ENCODE peak calls at places on chromosomes 7 and 10, in seven cellular contexts. B is cardiac fibroblast, K is tibial artery, Z is hepatocyte, G is esophagus muscularis mucosa, I is nephron progenitor cell, O is H1. A is an unnamed sample.

GRCh38 chr10:96324447-96324846 is 20.2 kb downstream of the DNTT start:
- DNase-seq in B (no peak), K (no peak), Z (no peak), G (no peak), I (no peak), O (no peak), A (no peak)

GRCh38 chr7:130822642-130823041 is 88.6 kb upstream of the KLF14 start:
- DNase-seq in B (no peak), K (no peak), Z (no peak), G (no peak), I (no peak), O (no peak), A (no peak)

GRCh38 chr7:152866125-152866524 is 106.6 kb downstream of the ACTR3B start:
- DNase-seq in B (no peak), K (no peak), Z (no peak), G (no peak), I (no peak), O (no peak), A (no peak)

GRCh38 chr10:30691601-30692015 is 62.1 kb upstream of the LYZL2 start:
- DNase-seq in B (no peak), K (no peak), Z (no peak), G (no peak), I (no peak), O (no peak), A (no peak)

GRCh38 chr7:156162451-156162850 is 350.2 kb upstream of the SHH start:
- DNase-seq in B (no peak), K (no peak), Z (no peak), G (no peak), I (no peak), O (no peak), A (no peak)

GRCh38 chr7:26398436-26399308 is 107.0 kb downstream of the SNX10 start:
- DNase-seq in B (peak; percentile 37), K (peak; percentile 70), Z (peak; percentile 87), G (no peak), I (peak; percentile 79), O (no peak), A (peak; percentile 78)

GRCh38 chr7:87057210-87057609 is 2.2 kb downstream of the ELAPOR2 start:
- DNase-seq in B (no peak), K (no peak), Z (no peak), G (no peak), I (no peak), O (no peak), A (no peak)

GRCh38 chr10:27865221-27865635 is 119.6 kb upstream of the MKX start:
- DNase-seq in B (no peak), K (no peak), Z (no peak), G (no peak), I (no peak), O (no peak), A (no peak)

GRCh38 chr10:48604408-48605263 is at the start of gene ARHGAP22:
- DNase-seq in B (peak; percentile 43), K (peak; percentile 81), Z (peak; percentile 32), G (peak; percentile 91), I (peak; percentile 64), O (no peak), A (peak; percentile 56)

GRCh38 chr7:22823142-22823497 is 471 bp upstream of the TOMM7 start:
- DNase-seq in B (no peak), K (no peak), Z (no peak), G (no peak), I (no peak), O (no peak), A (no peak)

GRCh38 chr7:32515890-32516550 is 20.7 kb downstream of the AVL9 start:
- DNase-seq in B (no peak), K (no peak), Z (peak; percentile 38), G (no peak), I (no peak), O (no peak), A (no peak)

GRCh38 chr7:32516551-32517082 is 21.3 kb downstream of the AVL9 start:
- DNase-seq in B (peak; percentile 54), K (no peak), Z (peak; percentile 22), G (no peak), I (no peak), O (no peak), A (no peak)

GRCh38 chr7:32518534-32519140 is 23.3 kb downstream of the AVL9 start:
- DNase-seq in B (peak; percentile 29), K (no peak), Z (no peak), G (no peak), I (no peak), O (no peak), A (no peak)

GRCh38 chr7:32522746-32523145 is 27.5 kb downstream of the AVL9 start:
- DNase-seq in B (no peak), K (no peak), Z (no peak), G (peak; percentile 21), I (no peak), O (no peak), A (no peak)

DNA sequence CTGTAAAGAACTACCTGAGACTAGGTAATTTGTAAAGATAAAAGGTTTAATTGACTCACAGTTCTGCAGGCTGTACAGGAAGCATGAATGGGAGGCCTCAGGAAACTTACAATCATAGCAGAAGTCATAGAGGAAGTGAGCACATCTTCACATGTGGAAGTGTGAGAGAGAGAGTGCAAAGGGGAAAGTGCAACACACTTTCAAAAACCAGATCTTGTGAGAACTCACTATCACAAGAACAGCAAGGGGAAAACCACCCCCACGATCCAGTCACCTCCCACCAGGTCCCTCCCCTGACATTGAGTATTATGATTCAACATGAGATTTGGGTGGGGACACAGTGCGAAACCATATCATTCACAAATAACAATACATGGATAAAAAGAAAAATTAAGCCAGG is 24.5 kb downstream of the AVL9 start:
- DNase-seq in B (no peak), K (no peak), Z (no peak), G (no peak), I (no peak), O (no peak), A (no peak)
- TF ChIP-seq CTCF in B (no peak), K (no peak), Z (no peak), G (no peak), I (no peak), O (no peak), A (no peak)

DNA sequence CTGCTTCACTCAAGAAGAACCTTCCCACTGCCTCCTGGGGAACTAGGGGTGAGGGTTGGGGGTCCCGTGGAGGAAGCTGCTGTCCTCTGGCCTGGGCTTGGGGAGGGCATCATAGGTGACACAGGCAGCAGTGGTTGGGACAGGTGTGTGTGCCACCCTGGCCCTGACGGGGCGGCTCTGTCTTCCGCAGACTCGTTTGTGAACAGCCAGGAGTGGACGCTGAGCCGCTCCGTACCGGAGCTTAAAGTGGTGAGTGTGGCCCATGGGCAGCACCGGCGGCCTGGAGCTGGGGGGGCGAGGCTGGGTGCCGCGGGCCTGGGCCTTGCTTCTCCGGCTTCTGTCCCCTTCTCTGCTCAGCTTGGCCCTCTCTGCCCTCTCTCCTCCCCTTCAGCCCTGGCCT is 30.3 kb downstream of the AGAP3 start:
- DNase-seq in B (no peak), K (no peak), Z (no peak), G (no peak), I (no peak), O (no peak), A (no peak)
- TF ChIP-seq CTCF in B (no peak), K (no peak), Z (no peak), G (no peak), I (no peak), O (no peak), A (no peak)

DNA sequence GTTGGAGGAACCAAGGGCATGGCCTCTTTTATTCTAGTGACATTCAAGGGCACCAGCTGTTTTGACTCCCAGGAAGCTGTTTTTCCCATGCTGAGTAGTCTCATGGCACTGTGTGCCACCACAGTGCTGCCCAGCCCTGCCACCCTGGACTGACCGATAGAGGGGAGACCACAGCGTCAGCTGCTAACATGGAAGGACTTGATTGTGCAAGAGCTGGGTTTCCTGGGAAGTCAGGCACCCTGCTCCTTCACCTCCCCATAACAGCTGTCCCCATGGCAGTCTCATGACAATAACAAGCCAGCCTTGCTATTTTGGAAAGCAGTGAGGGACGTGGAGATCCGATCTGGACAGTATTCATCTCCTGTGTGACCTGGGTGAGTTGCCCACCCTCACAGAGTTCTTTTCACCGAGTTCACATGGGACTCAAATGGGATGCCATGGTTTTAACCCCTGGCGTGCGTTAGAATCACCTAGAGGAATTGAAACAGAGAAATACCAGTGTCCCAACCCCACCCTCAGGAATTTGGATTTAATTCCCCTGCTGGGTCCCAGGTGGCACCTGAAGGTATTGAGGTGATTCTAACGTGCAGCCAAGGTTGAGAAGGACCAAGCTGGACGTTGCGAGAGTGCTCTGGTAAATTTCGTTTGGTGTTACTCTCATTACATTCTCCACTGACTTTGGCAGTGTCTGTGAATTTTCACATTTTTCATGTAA is 174.8 kb downstream of the CELF2 start:
- DNase-seq in B (no peak), K (peak; percentile 77), Z (no peak), G (no peak), I (no peak), O (no peak), A (no peak)
- TF ChIP-seq CTCF in B (no peak), K (no peak), Z (no peak), G (no peak), I (no peak), O (no peak), A (no peak)

DNA sequence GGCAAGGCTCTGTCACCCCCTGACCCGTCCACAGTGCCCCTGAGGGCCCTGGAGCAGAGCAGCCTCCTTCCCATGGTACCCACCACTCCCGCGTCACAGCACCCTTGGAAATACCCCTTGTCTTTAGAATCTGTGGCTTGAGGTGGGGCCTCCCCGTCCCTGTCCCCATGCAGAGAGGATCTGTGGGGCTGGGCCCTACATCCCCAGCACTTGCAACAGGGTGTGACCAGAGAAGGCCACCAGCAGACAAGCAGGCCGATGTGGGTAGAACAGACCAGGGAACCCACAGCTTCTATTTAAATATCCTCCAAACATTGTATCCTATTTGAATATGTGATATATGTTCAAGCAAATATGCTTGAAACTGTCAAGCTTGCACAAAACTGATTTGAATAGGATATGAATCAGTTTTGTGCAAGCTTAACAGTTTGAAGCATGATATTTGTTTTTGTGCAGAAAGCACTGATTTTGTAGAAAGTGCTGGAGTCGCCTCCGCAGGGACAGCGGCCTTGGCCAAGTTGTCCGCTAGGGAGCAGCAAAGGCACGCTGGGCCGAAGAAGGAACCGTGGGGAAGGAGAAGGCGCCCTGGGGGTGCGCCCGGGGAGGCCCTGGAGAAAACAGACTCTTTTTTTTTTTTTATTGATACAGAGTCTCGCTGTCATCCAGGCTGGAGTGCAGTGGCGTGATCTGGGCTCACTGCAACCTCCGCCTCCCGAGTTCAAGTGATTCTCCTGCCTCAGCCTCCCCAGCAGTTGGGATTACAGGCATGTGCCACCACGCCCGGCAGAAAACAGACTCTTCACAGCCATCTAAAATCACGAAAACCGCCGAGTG is 2.2 kb downstream of the CFAP46 start:
- DNase-seq in B (peak; percentile 69), K (no peak), Z (peak; percentile 81), G (no peak), I (peak; percentile 81), O (no peak), A (peak; percentile 85)
- TF ChIP-seq CTCF in B (peak; percentile 88), K (peak; percentile 39), Z (peak; percentile 77), G (peak; percentile 41), I (peak; percentile 91), O (peak; percentile 80), A (peak; percentile 77)

GRCh38 chr7:80772347-80773101 is 134.1 kb downstream of the CD36 start:
- DNase-seq in B (no peak), K (no peak), Z (no peak), G (no peak), I (no peak), O (no peak), A (peak; percentile 38)
- TF ChIP-seq CTCF in B (no peak), K (no peak), Z (no peak), G (no peak), I (no peak), O (no peak), A (no peak)